ENCODE peak calls at places on chromosome 21, in four cellular contexts. S is GM12878, P is SK-N-SH, H is HepG2. V is an unnamed sample.
A peak's percentile ranks its signal among the peaks of the same experiment; 100 is the strongest.

GRCh38 chr21:17921579-17922530 is 102.7 kb upstream of the C21orf91 start:
- DNase-seq in S (no peak), P (peak; percentile 19), H (no peak), V (no peak)

GRCh38 chr21:36887983-36888382 is 78.5 kb downstream of the HLCS start:
- DNase-seq in S (no peak), P (peak; percentile 54), H (no peak), V (no peak)

GRCh38 chr21:36504067-36505058 is 24.4 kb upstream of the CLDN14 start:
- DNase-seq in S (no peak), P (peak; percentile 35), H (peak; percentile 27), V (peak; percentile 56)

GRCh38 chr21:37568415-37568814 is 201.8 kb downstream of the DYRK1A start:
- DNase-seq in S (no peak), P (no peak), H (no peak), V (no peak)

GRCh38 chr21:28142692-28143091 is 850.0 kb downstream of the LTN1 start:
- DNase-seq in S (no peak), P (no peak), H (no peak), V (no peak)

GRCh38 chr21:29293495-29293894 is 5.2 kb upstream of the BACH1 start:
- DNase-seq in S (peak; percentile 71), P (no peak), H (no peak), V (no peak)

GRCh38 chr21:23963454-23963853 is 1643.8 kb downstream of the MRPL39 start:
- DNase-seq in S (no peak), P (no peak), H (no peak), V (no peak)

GRCh38 chr21:38667466-38667865 is 138.3 kb upstream of the ETS2 start:
- DNase-seq in S (no peak), P (no peak), H (no peak), V (no peak)

GRCh38 chr21:40841524-40842196 is 5.3 kb downstream of the DSCAM start:
- DNase-seq in S (no peak), P (peak; percentile 81), H (peak; percentile 6), V (peak; percentile 68)

GRCh38 chr21:17512245-17513213 is at the start of gene CXADR:
- DNase-seq in S (no peak), P (peak; percentile 93), H (peak; percentile 89), V (peak; percentile 90)

GRCh38 chr21:34890724-34891609 is 158.1 kb downstream of the RUNX1 start:
- DNase-seq in S (no peak), P (peak; percentile 20), H (no peak), V (peak; percentile 21)

GRCh38 chr21:43331962-43332458 is 94.9 kb downstream of the SIK1 start:
- DNase-seq in S (no peak), P (no peak), H (no peak), V (peak; percentile 82)

GRCh38 chr21:43341349-43342163 is 85.4 kb downstream of the SIK1 start:
- DNase-seq in S (no peak), P (no peak), H (no peak), V (no peak)

GRCh38 chr21:34065015-34065414 is 8.4 kb upstream of the MRPS6 start:
- DNase-seq in S (no peak), P (no peak), H (no peak), V (no peak)

GRCh38 chr21:15552914-15553491 is 176.8 kb upstream of the USP25 start:
- DNase-seq in S (no peak), P (no peak), H (peak; percentile 35), V (peak; percentile 28)

GRCh38 chr21:32768530-32768929 is 3.0 kb downstream of the PAXBP1 start:
- DNase-seq in S (no peak), P (no peak), H (no peak), V (no peak)

GRCh38 chr21:33202464-33203363 is 27.0 kb upstream of the IFNAR2 start:
- DNase-seq in S (no peak), P (no peak), H (no peak), V (no peak)

GRCh38 chr21:15401331-15401730 is 328.5 kb upstream of the USP25 start:
- DNase-seq in S (no peak), P (no peak), H (peak; percentile 6), V (no peak)

GRCh38 chr21:21183092-21183491 is 184.9 kb downstream of the NCAM2 start:
- DNase-seq in S (no peak), P (no peak), H (no peak), V (no peak)

GRCh38 chr21:15009964-15010363 is 54.8 kb downstream of the NRIP1 start:
- DNase-seq in S (no peak), P (no peak), H (no peak), V (no peak)

GRCh38 chr21:21046063-21046462 is 47.9 kb downstream of the NCAM2 start:
- DNase-seq in S (no peak), P (no peak), H (no peak), V (no peak)

GRCh38 chr21:24014381-24014780 is 1592.9 kb downstream of the MRPL39 start:
- DNase-seq in S (no peak), P (no peak), H (no peak), V (no peak)

GRCh38 chr21:36803051-36803709 is 104.3 kb downstream of the SIM2 start:
- DNase-seq in S (no peak), P (no peak), H (no peak), V (no peak)

GRCh38 chr21:26064506-26064905 is 106.1 kb downstream of the APP start:
- DNase-seq in S (no peak), P (no peak), H (no peak), V (no peak)

GRCh38 chr21:33317226-33317625 is 7.5 kb upstream of the IFNAR1 start:
- DNase-seq in S (no peak), P (no peak), H (no peak), V (no peak)

GRCh38 chr21:31124005-31124404 is 85.7 kb upstream of the KRTAP19-8 start:
- DNase-seq in S (no peak), P (no peak), H (no peak), V (no peak)

GRCh38 chr21:18661842-18662241 is 258.3 kb upstream of the TMPRSS15 start:
- DNase-seq in S (no peak), P (no peak), H (no peak), V (no peak)

DNA sequence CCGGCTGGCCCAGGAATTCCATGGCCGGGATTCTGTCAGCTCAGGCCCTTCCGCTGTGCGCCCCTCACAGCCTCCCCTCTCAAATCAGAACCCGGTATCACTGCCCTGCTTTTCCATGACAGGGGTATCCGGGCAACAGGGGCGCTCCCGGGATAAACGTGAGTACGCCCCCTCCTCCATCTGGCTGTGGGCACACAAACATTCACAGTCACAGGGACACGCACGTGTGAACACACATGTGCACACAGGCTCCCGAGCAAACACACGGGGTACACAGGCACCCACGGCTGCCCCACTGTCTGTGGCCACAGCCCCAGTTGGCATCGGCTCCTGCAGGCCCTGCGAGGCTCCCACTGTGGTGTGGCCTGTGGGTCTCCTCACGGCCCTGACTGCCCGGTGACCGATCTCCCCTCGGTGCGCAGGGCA is 16.7 kb downstream of the COL6A1 start:
- DNase-seq in S (no peak), P (no peak), H (no peak), V (no peak)
- TF ChIP-seq JUND in S (no peak), P (no peak), H (no peak), V (no peak)

DNA sequence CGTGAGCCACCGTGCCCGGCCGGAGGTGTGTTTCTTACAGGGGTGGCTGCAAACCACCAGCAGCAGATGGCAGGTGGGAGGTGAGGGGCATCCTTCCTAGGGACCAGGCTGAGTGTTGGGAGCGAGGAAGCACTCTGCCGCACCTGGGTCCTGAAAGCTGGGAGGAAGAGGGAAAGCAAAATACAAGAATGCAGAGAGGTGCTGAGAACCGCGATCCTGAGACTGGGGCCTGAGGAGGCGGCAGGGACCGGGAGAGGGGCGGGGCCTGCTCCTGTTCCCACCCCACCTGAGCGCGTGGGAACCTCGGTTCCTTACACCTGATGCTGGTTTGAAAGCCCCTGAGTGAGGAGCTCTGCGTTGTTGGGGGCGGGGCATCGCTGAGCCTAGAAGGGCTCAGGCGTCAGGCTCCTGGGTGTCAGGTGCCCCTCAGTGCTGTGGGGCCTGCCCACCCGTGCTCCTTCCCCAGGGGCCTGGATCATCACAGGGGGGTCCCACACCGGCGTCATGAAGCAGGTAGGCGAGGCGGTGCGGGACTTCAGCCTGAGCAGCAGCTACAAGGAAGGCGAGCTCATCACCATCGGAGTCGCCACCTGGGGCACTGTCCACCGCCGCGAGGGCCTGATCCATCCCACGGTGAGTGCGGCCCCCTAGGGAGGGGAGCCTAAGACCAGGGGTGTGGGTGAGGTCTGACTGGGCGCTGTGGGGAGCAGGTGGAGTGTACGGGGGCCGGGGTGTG is 15.5 kb downstream of the TRPM2 start:
- DNase-seq in S (no peak), P (peak; percentile 65), H (no peak), V (no peak)
- TF ChIP-seq JUND in S (no peak), P (no peak), H (no peak), V (no peak)

DNA sequence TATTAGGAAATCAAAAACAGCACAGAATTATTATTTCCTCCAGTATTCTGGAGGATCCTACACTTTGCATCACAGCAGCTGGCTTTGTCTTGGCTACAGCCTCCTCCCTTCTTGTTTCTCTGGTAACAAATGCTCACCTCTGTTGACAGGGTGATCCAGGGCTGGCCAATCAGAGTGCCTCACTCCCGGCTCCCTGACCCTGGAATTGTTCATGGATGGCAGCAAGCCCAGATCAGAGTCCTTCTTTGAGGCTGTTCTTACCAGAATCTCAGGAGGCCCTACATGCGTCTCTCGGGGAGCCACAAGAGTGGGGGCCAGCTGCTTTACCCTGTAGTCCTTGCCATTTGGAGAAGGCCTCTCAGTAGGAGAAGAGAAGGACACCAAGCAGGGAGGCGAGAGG is 48.4 kb upstream of the IGSF5 start:
- DNase-seq in S (no peak), P (no peak), H (no peak), V (no peak)
- TF ChIP-seq JUND in S (no peak), P (no peak), H (no peak), V (no peak)

GRCh38 chr21:42063206-42063577 is 7.9 kb upstream of the UMODL1 start:
- DNase-seq in S (peak; percentile 36), P (no peak), H (no peak), V (no peak)

GRCh38 chr21:42062543-42063022 is 8.5 kb upstream of the UMODL1 start:
- DNase-seq in S (peak; percentile 82), P (no peak), H (no peak), V (no peak)

GRCh38 chr21:42061195-42061865 is 9.8 kb upstream of the UMODL1 start:
- DNase-seq in S (peak; percentile 81), P (no peak), H (no peak), V (no peak)

GRCh38 chr21:42060166-42060565 is 11.0 kb upstream of the UMODL1 start:
- DNase-seq in S (no peak), P (no peak), H (no peak), V (no peak)

DNA sequence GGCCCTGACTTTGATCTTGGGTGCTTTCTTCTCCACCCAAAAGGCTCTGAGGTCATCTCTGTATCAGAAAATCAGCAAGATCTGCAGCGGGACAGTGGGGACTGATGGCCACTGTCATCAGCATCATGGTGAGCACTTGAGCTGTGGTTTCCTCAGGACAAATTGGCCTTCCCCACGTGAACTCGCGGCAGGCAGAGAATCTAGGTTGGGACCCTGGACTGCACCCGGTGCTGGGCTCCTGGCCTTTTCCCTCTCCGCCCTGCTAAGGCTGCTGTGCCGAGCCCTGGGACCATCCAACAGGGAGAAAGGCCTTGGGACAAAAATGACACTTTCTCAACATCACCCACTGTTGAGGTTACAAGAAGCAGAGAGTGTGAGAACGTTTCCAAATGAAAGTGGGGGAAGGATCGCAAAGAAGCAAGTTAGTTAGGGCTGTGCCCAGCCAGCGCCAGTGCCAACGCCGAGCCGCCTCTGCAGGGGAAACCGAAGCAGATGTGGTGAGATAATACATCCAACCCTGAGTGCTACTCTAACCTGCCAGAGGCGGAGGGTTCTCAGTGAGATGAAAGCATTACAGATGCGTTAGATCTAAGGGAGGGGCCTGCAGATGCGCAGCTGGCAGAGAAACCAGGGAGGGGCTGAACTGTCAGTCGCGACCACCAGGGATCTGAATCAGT is 9.1 kb upstream of the UMODL1 start:
- DNase-seq in S (no peak), P (no peak), H (no peak), V (no peak)
- TF ChIP-seq JUND in S (no peak), P (no peak), H (no peak), V (no peak)

V was measured in T47D.